ENCODE peak calls at places on chromosome 1, in six cellular contexts. Q, I, M, U, V and O are unnamed samples. For H3K9me3, the result is how much of the 10 kb centered on the place peaks cover.

GRCh38 chr1:109399326-109399957 is 1.7 kb upstream of the SORT1 start:
- DNase-seq in Q (peak), I (peak), M (peak), U (no peak), V (peak), O (peak)

GRCh38 chr1:229003233-229004031 is 267.5 kb upstream of the RAB4A start:
- DNase-seq in Q (no peak), I (no peak), M (no peak), U (no peak), V (peak), O (no peak)

GRCh38 chr1:196143602-196144342 is 464.5 kb downstream of the KCNT2 start:
- DNase-seq in Q (no peak), I (peak), M (no peak), U (no peak), V (no peak), O (no peak)

GRCh38 chr1:224282140-224282539 is 47.8 kb downstream of the NVL start:
- DNase-seq in Q (no peak), I (no peak), M (no peak), U (no peak), V (no peak), O (no peak)

GRCh38 chr1:153192697-153193096 is 10.5 kb upstream of the LELP1 start:
- DNase-seq in Q (no peak), I (peak), M (no peak), U (no peak), V (no peak), O (no peak)

GRCh38 chr1:208895171-208895570 is 651.0 kb upstream of the PLXNA2 start:
- DNase-seq in Q (no peak), I (no peak), M (no peak), U (no peak), V (no peak), O (no peak)

GRCh38 chr1:77036560-77036959 is 169.3 kb downstream of the ST6GALNAC5 start:
- DNase-seq in Q (peak), I (peak), M (peak), U (no peak), V (peak), O (peak)

GRCh38 chr1:31753623-31754349 is 10.4 kb downstream of the ADGRB2 start:
- DNase-seq in Q (no peak), I (peak), M (peak), U (no peak), V (peak), O (peak)

GRCh38 chr1:15951341-15952153 is 24.4 kb downstream of the ZBTB17 start:
- DNase-seq in Q (no peak), I (peak), M (no peak), U (no peak), V (no peak), O (peak)

GRCh38 chr1:66733348-66734017 is 18.8 kb upstream of the DYNLT5 start:
- DNase-seq in Q (no peak), I (peak), M (no peak), U (no peak), V (peak), O (peak)

GRCh38 chr1:47969478-47969877 is 27.7 kb downstream of the TRABD2B start:
- DNase-seq in Q (no peak), I (no peak), M (no peak), U (no peak), V (no peak), O (no peak)

GRCh38 chr1:39080884-39081265 is 54.7 kb downstream of the NDUFS5 start:
- DNase-seq in Q (no peak), I (no peak), M (no peak), U (no peak), V (no peak), O (no peak)

GRCh38 chr1:35726814-35727433 is 8.2 kb upstream of the C1orf216 start:
- DNase-seq in Q (peak), I (peak), M (peak), U (no peak), V (peak), O (peak)

GRCh38 chr1:193988885-193989284 is 802.5 kb upstream of the B3GALT2 start:
- DNase-seq in Q (no peak), I (no peak), M (no peak), U (no peak), V (no peak), O (no peak)

GRCh38 chr1:3718764-3719163 is 33.5 kb upstream of the CCDC27 start:
- DNase-seq in Q (no peak), I (no peak), M (no peak), U (no peak), V (no peak), O (no peak)

GRCh38 chr1:52533710-52534109 is 19.2 kb downstream of the TUT4 start:
- DNase-seq in Q (no peak), I (no peak), M (no peak), U (no peak), V (no peak), O (no peak)
- H3K9me3 ChIP-seq in Q (under half), I (under half), M (under half), U (under half), V (under half), O (under half)

DNA sequence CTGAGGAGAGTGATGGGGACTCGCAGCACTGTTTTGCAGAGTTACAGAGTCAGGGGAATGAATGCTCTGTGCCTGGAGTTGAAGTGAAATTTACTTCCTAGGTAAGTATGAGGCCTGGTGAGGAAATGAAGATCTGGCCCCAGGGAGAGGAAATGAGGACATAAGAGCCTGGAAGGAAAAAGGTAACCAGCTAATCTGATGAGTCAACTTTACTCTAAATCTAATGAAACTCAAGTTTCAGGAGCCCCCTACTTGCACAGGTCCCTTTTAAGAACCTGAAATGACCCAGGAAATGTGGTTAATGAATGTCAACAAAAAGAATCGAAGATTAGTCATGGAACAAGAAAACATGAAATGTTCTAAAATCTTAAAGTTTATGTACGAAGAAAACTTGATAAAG is 599.0 kb downstream of the AGBL4 start:
- DNase-seq in Q (no peak), I (no peak), M (no peak), U (no peak), V (no peak), O (no peak)
- H3K9me3 ChIP-seq in Q (under half), I (under half), M (under half), U (under half), V (under half), O (under half)

GRCh38 chr1:24178404-24178803 is 8.7 kb downstream of the IFNLR1 start:
- DNase-seq in Q (no peak), I (no peak), M (no peak), U (no peak), V (no peak), O (no peak)
- H3K9me3 ChIP-seq in Q (under half), I (under half), M (under half), U (under half), V (under half), O (under half)

DNA sequence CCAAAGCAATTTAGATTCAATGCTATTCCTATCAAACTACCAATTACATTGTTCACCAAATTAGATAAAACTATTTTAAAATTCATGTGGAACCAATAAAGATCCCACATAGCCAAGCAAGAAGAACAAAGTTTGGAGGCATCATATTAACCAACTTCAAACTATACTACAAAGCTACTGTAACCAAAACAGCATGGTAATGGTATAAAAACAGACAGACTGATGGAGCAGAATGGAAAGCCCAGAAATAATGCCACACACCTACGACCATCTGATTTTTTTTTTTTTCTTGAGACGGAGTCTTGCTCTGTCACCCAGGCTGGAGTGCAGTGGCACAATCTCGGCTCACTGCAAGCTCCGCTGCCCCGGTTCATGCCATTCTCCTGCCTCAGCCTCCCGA is 7.1 kb downstream of the ZNF124 start:
- DNase-seq in Q (no peak), I (no peak), M (no peak), U (no peak), V (no peak), O (no peak)
- H3K9me3 ChIP-seq in Q (under half), I (under half), M (under half), U (under half), V (under half), O (half or more)

GRCh38 chr1:248736992-248737391 is 18.6 kb downstream of the LYPD8 start:
- DNase-seq in Q (no peak), I (no peak), M (no peak), U (no peak), V (no peak), O (no peak)
- H3K9me3 ChIP-seq in Q (under half), I (under half), M (under half), U (under half), V (under half), O (under half)

GRCh38 chr1:63319069-63320023 is 3.0 kb upstream of the FOXD3 start:
- DNase-seq in Q (no peak), I (no peak), M (no peak), U (no peak), V (peak), O (no peak)
- H3K9me3 ChIP-seq in Q (under half), I (under half), M (under half), U (under half), V (under half), O (under half)